ENCODE peak calls at places on chromosomes 12 and 14, in five cellular contexts. L is HepG2, R is K562, K is GM12878, Z is H1. B is an unnamed sample.
A peak's percentile ranks its signal among the peaks of the same experiment; 100 is the strongest.

GRCh38 chr14:65100905-65101541 is 1.3 kb downstream of the MAX start:
- DNase-seq in L (no peak), R (no peak), K (no peak), Z (no peak), B (no peak)

GRCh38 chr12:33828326-33828725 is 194.0 kb upstream of the ALG10 start:
- DNase-seq in L (no peak), R (peak; percentile 3), K (no peak), Z (no peak), B (no peak)

GRCh38 chr12:46153267-46153872 is 115.5 kb downstream of the SLC38A1 start:
- DNase-seq in L (peak; percentile 7), R (peak; percentile 16), K (no peak), Z (no peak), B (no peak)

GRCh38 chr14:50533806-50534205 is 1.4 kb upstream of the MAP4K5 start:
- DNase-seq in L (no peak), R (no peak), K (no peak), Z (no peak), B (no peak)

GRCh38 chr14:89618309-89618708 is 201.3 kb upstream of the FOXN3 start:
- DNase-seq in L (peak; percentile 12), R (no peak), K (no peak), Z (no peak), B (no peak)

GRCh38 chr14:65462411-65462810 is 49.9 kb downstream of the FUT8 start:
- DNase-seq in L (no peak), R (no peak), K (peak; percentile 85), Z (no peak), B (no peak)

GRCh38 chr12:59808317-59808910 is 212.6 kb downstream of the SLC16A7 start:
- DNase-seq in L (peak; percentile 11), R (peak; percentile 10), K (no peak), Z (no peak), B (peak; percentile 4)

GRCh38 chr12:112645586-112645985 is 146.0 kb upstream of the RPH3A start:
- DNase-seq in L (no peak), R (no peak), K (no peak), Z (no peak), B (no peak)

GRCh38 chr12:120468846-120469449 is 600 bp downstream of the SRSF9 start:
- DNase-seq in L (no peak), R (peak; percentile 64), K (no peak), Z (no peak), B (no peak)

GRCh38 chr12:32482226-32482625 is 82.9 kb downstream of the FGD4 start:
- DNase-seq in L (no peak), R (no peak), K (peak; percentile 12), Z (no peak), B (peak; percentile 9)

GRCh38 chr12:119245904-119246494 is 67.3 kb downstream of the HSPB8 start:
- DNase-seq in L (peak; percentile 20), R (no peak), K (no peak), Z (no peak), B (no peak)

GRCh38 chr12:119249441-119249840 is 70.7 kb downstream of the HSPB8 start:
- DNase-seq in L (no peak), R (no peak), K (no peak), Z (no peak), B (no peak)

GRCh38 chr12:119247007-119247719 is 68.4 kb downstream of the HSPB8 start:
- DNase-seq in L (no peak), R (no peak), K (no peak), Z (no peak), B (no peak)

GRCh38 chr12:119247720-119248043 is 69.0 kb downstream of the HSPB8 start:
- DNase-seq in L (no peak), R (no peak), K (no peak), Z (no peak), B (no peak)
- TF ChIP-seq TAF1 in L (no peak), R (no peak), K (no peak), Z (no peak), B (no peak)

GRCh38 chr14:103561381-103562134 is 899 bp downstream of the BAG5 start:
- DNase-seq in L (peak; percentile 27), R (peak; percentile 51), K (no peak), Z (no peak), B (peak; percentile 55)

GRCh38 chr14:103562135-103562384 is 397 bp downstream of the BAG5 start:
- DNase-seq in L (no peak), R (no peak), K (no peak), Z (no peak), B (no peak)

GRCh38 chr14:103562385-103563088 is at the start of the genes BAG5 and COA8:
- DNase-seq in L (peak; percentile 68), R (peak; percentile 88), K (peak; percentile 35), Z (peak; percentile 61), B (peak; percentile 94)

GRCh38 chr14:103558071-103558882 is 4.2 kb downstream of the BAG5 start:
- DNase-seq in L (no peak), R (no peak), K (no peak), Z (no peak), B (no peak)

DNA sequence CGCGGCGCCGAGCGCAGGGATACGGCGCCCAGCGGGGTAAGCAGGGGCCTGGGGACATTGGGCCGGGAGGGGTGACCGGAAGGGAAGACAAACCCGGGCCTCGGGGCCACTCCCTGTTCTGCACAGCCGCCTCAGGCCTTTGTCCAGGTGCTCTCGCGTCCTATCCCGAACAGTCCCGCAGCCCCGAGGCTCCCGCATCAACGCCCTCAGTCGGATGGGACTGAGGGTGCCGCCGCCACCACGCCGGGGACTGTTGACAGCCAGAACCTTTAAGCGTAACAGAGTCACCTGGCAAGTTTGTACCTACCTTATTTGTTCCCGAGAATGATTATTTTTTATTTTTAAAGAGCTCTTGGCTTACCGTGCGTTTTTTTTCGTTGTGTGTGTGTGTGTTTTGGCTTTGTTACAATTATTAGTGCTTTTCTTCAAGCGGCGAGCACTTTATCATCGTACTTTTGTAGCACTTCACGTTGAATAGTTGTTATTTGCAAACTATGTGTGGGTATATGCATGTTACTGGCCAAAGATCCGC is 395 bp downstream of the COA8 start:
- DNase-seq in L (peak; percentile 57), R (peak; percentile 70), K (no peak), Z (no peak), B (peak; percentile 68)
- TF ChIP-seq POLR2A in L (no peak), R (no peak), K (no peak), Z (no peak), B (no peak)

DNA sequence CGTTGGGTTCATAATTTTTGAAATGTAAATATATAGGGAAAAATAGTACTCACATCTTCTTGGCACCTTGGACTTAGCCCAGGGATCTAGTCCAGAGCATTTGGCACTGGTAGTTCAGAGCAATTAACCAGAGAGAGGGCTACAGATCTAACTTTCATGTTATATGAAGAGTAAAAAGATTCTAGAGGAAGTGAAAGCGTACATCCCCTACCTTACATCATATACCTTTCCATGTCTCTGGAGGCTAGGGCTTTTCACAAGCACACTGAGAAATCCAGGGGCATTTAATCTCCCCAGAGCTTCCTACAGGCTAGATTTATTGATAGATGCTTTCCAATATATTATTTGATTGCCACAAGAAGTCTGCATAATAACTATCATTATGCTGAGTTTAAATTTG is 687.5 kb upstream of the FBXO33 start:
- DNase-seq in L (no peak), R (no peak), K (no peak), Z (no peak), B (no peak)
- TF ChIP-seq POLR2AphosphoS5 in L (no peak), R (no peak), K (no peak), Z (no peak), B (no peak)

DNA sequence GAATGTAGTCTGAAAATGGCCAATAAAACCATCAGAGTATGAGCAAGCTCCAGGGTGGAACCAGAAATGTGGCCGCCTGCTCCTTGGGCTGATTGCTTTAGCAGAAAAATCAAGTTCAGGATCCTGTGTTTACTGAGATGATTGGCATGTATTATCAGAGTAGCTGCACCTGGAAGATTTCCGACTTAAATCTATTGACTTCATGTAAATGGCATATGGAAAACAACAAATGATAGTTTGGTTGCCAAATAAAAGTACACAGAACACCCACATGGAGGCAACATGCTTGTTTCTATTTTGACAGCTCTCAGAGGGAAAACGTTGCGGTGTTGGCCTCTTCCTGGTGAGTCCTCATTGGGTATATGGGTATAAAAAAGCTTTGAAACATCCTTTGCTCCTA is 31.3 kb downstream of the SOCS2 start:
- DNase-seq in L (no peak), R (peak; percentile 27), K (no peak), Z (no peak), B (no peak)
- TF ChIP-seq TAF1 in L (no peak), R (no peak), K (no peak), Z (no peak), B (no peak)

GRCh38 chr14:23299986-23300686 is 2.5 kb downstream of the PPP1R3E start:
- DNase-seq in L (no peak), R (no peak), K (no peak), Z (no peak), B (no peak)

GRCh38 chr14:23301969-23302289 is 730 bp downstream of the PPP1R3E start:
- DNase-seq in L (no peak), R (no peak), K (no peak), Z (no peak), B (no peak)

GRCh38 chr14:23300687-23301223 is 1.9 kb downstream of the PPP1R3E start:
- DNase-seq in L (peak; percentile 43), R (peak; percentile 55), K (no peak), Z (no peak), B (no peak)

GRCh38 chr14:23302290-23303225 is at the start of gene PPP1R3E:
- DNase-seq in L (peak; percentile 84), R (peak; percentile 87), K (no peak), Z (no peak), B (peak; percentile 51)

GRCh38 chr14:23301288-23301968 is 1.2 kb downstream of the PPP1R3E start:
- DNase-seq in L (peak; percentile 100), R (peak; percentile 99), K (peak; percentile 91), Z (peak; percentile 95), B (peak; percentile 96)
- TF ChIP-seq POLR2A in L (no peak), R (no peak), K (peak; percentile 78), Z (no peak), B (no peak)

DNA sequence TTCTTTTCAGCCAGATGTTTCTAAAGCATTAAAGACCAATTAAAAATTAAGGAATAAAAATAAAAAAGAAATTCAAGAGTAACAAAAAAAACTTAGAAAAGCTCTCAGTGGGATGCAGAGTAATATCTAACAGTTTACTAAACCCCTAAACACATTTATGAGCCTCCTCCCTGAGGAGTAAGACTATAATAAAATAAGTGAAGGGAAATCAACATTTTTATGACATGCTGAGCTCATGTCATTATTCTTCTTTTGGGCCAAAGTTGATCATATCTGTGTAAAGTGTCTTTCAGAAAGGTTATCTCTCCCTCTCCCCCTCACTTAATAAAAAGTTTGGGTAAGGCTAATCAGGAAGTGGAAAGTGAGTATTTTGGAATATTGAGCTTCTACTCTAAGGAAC is 122.1 kb downstream of the MYRFL start:
- DNase-seq in L (no peak), R (no peak), K (no peak), Z (no peak), B (no peak)
- TF ChIP-seq POLR2AphosphoS5 in L (no peak), R (no peak), K (no peak), Z (no peak), B (no peak)